ENCODE peak calls at places on chromosomes 16 and 17, in six cellular contexts. One of them, this sample, is unnamed.
A peak's percentile ranks its signal among the peaks of the same experiment; 100 is the strongest.

GRCh38 chr17:58315750-58316149 is 12.8 kb downstream of the TSPOAP1 start:
- DNase-seq in H54: no peak
- DNase-seq in CD8-positive, alpha-beta memory T cell: no peak
- DNase-seq in suprapubic skin: no peak
- DNase-seq in NCI-H1417: no peak
- DNase-seq in ovary: no peak
- DNase-seq in this sample: no peak

GRCh38 chr17:17051791-17052461 is 9.7 kb downstream of the MPRIP start:
- DNase-seq in H54: no peak
- DNase-seq in suprapubic skin: no peak
- DNase-seq in ovary: peak; percentile 51
- DNase-seq in NCI-H1417: peak; percentile 36
- DNase-seq in CD8-positive, alpha-beta memory T cell: no peak
- DNase-seq in this sample: peak; percentile 55

GRCh38 chr17:82380860-82381702 is 9.5 kb downstream of the UTS2R start:
- DNase-seq in suprapubic skin: no peak
- DNase-seq in H54: no peak
- DNase-seq in CD8-positive, alpha-beta memory T cell: no peak
- DNase-seq in ovary: no peak
- DNase-seq in NCI-H1417: no peak
- DNase-seq in this sample: peak; percentile 4

GRCh38 chr17:36674278-36674650 is 72.9 kb downstream of the MRM1 start:
- DNase-seq in suprapubic skin: no peak
- DNase-seq in CD8-positive, alpha-beta memory T cell: no peak
- DNase-seq in H54: no peak
- DNase-seq in ovary: no peak
- DNase-seq in NCI-H1417: no peak
- DNase-seq in this sample: no peak

GRCh38 chr17:57343717-57344116 is 87.4 kb downstream of the MSI2 start:
- DNase-seq in ovary: no peak
- DNase-seq in CD8-positive, alpha-beta memory T cell: no peak
- DNase-seq in H54: no peak
- DNase-seq in NCI-H1417: no peak
- DNase-seq in suprapubic skin: no peak
- DNase-seq in this sample: no peak

GRCh38 chr17:44769647-44770084 is 10.9 kb downstream of the ADAM11 start:
- DNase-seq in ovary: no peak
- DNase-seq in suprapubic skin: no peak
- DNase-seq in NCI-H1417: no peak
- DNase-seq in H54: no peak
- DNase-seq in CD8-positive, alpha-beta memory T cell: no peak
- DNase-seq in this sample: no peak

GRCh38 chr17:76560036-76560876 is 20.4 kb downstream of the PRCD start:
- DNase-seq in suprapubic skin: no peak
- DNase-seq in ovary: no peak
- DNase-seq in H54: no peak
- DNase-seq in CD8-positive, alpha-beta memory T cell: no peak
- DNase-seq in NCI-H1417: no peak
- DNase-seq in this sample: peak; percentile 29

GRCh38 chr16:55370762-55371482 is 46.9 kb downstream of the IRX6 start:
- DNase-seq in CD8-positive, alpha-beta memory T cell: no peak
- DNase-seq in H54: peak; percentile 23
- DNase-seq in ovary: peak; percentile 63
- DNase-seq in NCI-H1417: peak; percentile 65
- DNase-seq in suprapubic skin: peak; percentile 79
- DNase-seq in this sample: no peak

GRCh38 chr16:28292731-28293588 is 635 bp downstream of the SBK1 start:
- DNase-seq in NCI-H1417: peak; percentile 84
- DNase-seq in ovary: peak; percentile 40
- DNase-seq in H54: no peak
- DNase-seq in suprapubic skin: no peak
- DNase-seq in CD8-positive, alpha-beta memory T cell: no peak
- DNase-seq in this sample: no peak

GRCh38 chr17:10744509-10745000 is 14.7 kb upstream of the TMEM220 start:
- DNase-seq in NCI-H1417: no peak
- DNase-seq in H54: no peak
- DNase-seq in suprapubic skin: no peak
- DNase-seq in ovary: no peak
- DNase-seq in CD8-positive, alpha-beta memory T cell: no peak
- DNase-seq in this sample: no peak

GRCh38 chr17:8701221-8701620 is 43.4 kb downstream of the CCDC42 start:
- DNase-seq in CD8-positive, alpha-beta memory T cell: no peak
- DNase-seq in ovary: no peak
- DNase-seq in H54: no peak
- DNase-seq in suprapubic skin: no peak
- DNase-seq in NCI-H1417: no peak
- DNase-seq in this sample: no peak

GRCh38 chr17:73091770-73092517 is 544 bp downstream of the SLC39A11 start:
- DNase-seq in NCI-H1417: peak; percentile 66
- DNase-seq in CD8-positive, alpha-beta memory T cell: no peak
- DNase-seq in suprapubic skin: no peak
- DNase-seq in ovary: peak; percentile 40
- DNase-seq in H54: peak; percentile 81
- DNase-seq in this sample: peak; percentile 38

GRCh38 chr17:20908373-20909273 is 134.2 kb downstream of the USP22 start:
- DNase-seq in suprapubic skin: peak; percentile 89
- DNase-seq in ovary: peak; percentile 87
- DNase-seq in NCI-H1417: peak; percentile 90
- DNase-seq in H54: peak; percentile 85
- DNase-seq in CD8-positive, alpha-beta memory T cell: peak; percentile 49
- DNase-seq in this sample: peak; percentile 83

GRCh38 chr16:2739555-2740435 is 12.6 kb upstream of the SRRM2 start:
- DNase-seq in ovary: no peak
- DNase-seq in NCI-H1417: no peak
- DNase-seq in H54: no peak
- DNase-seq in suprapubic skin: no peak
- DNase-seq in CD8-positive, alpha-beta memory T cell: no peak
- DNase-seq in this sample: no peak

GRCh38 chr16:87679593-87680271 is 77.4 kb downstream of the JPH3 start:
- DNase-seq in CD8-positive, alpha-beta memory T cell: no peak
- DNase-seq in NCI-H1417: no peak
- DNase-seq in ovary: no peak
- DNase-seq in suprapubic skin: no peak
- DNase-seq in H54: no peak
- DNase-seq in this sample: no peak

GRCh38 chr17:61391595-61392291 is 7.9 kb upstream of the TBX2 start:
- DNase-seq in H54: no peak
- DNase-seq in suprapubic skin: no peak
- DNase-seq in CD8-positive, alpha-beta memory T cell: no peak
- DNase-seq in NCI-H1417: no peak
- DNase-seq in ovary: no peak
- DNase-seq in this sample: no peak

GRCh38 chr16:25108054-25108453 is 3.5 kb upstream of the LCMT1 start:
- DNase-seq in suprapubic skin: no peak
- DNase-seq in NCI-H1417: no peak
- DNase-seq in H54: no peak
- DNase-seq in CD8-positive, alpha-beta memory T cell: no peak
- DNase-seq in ovary: no peak
- DNase-seq in this sample: no peak

GRCh38 chr17:39738568-39738901 is 797 bp downstream of the GRB7 start:
- DNase-seq in ovary: no peak
- DNase-seq in suprapubic skin: no peak
- DNase-seq in CD8-positive, alpha-beta memory T cell: peak; percentile 31
- DNase-seq in NCI-H1417: peak; percentile 79
- DNase-seq in H54: no peak
- DNase-seq in this sample: no peak

GRCh38 chr17:78479369-78479768 is 97.8 kb downstream of the DNAH17 start:
- DNase-seq in NCI-H1417: no peak
- DNase-seq in suprapubic skin: no peak
- DNase-seq in ovary: no peak
- DNase-seq in CD8-positive, alpha-beta memory T cell: no peak
- DNase-seq in H54: no peak
- DNase-seq in this sample: no peak

GRCh38 chr17:64938290-64938689 is 19.0 kb upstream of the LRRC37A3 start:
- DNase-seq in CD8-positive, alpha-beta memory T cell: no peak
- DNase-seq in ovary: no peak
- DNase-seq in NCI-H1417: no peak
- DNase-seq in suprapubic skin: no peak
- DNase-seq in H54: no peak
- DNase-seq in this sample: no peak

GRCh38 chr17:72134560-72135399 is 14.0 kb downstream of the SOX9 start:
- DNase-seq in NCI-H1417: no peak
- DNase-seq in suprapubic skin: no peak
- DNase-seq in ovary: no peak
- DNase-seq in CD8-positive, alpha-beta memory T cell: no peak
- DNase-seq in H54: no peak
- DNase-seq in this sample: no peak

GRCh38 chr17:64202683-64203430 is 60.2 kb downstream of the TEX2 start:
- DNase-seq in suprapubic skin: no peak
- DNase-seq in ovary: no peak
- DNase-seq in CD8-positive, alpha-beta memory T cell: no peak
- DNase-seq in H54: peak; percentile 92
- DNase-seq in NCI-H1417: no peak
- DNase-seq in this sample: peak; percentile 72

GRCh38 chr17:44115585-44116415 is 7.6 kb downstream of the HDAC5 start:
- DNase-seq in H54: no peak
- DNase-seq in ovary: peak; percentile 66
- DNase-seq in NCI-H1417: peak; percentile 17
- DNase-seq in CD8-positive, alpha-beta memory T cell: no peak
- DNase-seq in suprapubic skin: no peak
- DNase-seq in this sample: peak; percentile 71

GRCh38 chr17:83187782-83188311 is 108.4 kb downstream of the METRNL start:
- DNase-seq in ovary: no peak
- DNase-seq in NCI-H1417: no peak
- DNase-seq in CD8-positive, alpha-beta memory T cell: no peak
- DNase-seq in H54: no peak
- DNase-seq in suprapubic skin: no peak
- DNase-seq in this sample: no peak

GRCh38 chr16:69123894-69124293 is 8.5 kb downstream of the CHTF8 start:
- DNase-seq in CD8-positive, alpha-beta memory T cell: peak; percentile 55
- DNase-seq in H54: peak; percentile 47
- DNase-seq in NCI-H1417: peak; percentile 33
- DNase-seq in ovary: peak; percentile 48
- DNase-seq in suprapubic skin: no peak
- DNase-seq in this sample: peak; percentile 82

GRCh38 chr17:17783825-17784598 is 52.8 kb downstream of the SREBF1 start:
- DNase-seq in H54: no peak
- DNase-seq in suprapubic skin: no peak
- DNase-seq in NCI-H1417: peak; percentile 77
- DNase-seq in CD8-positive, alpha-beta memory T cell: no peak
- DNase-seq in ovary: peak; percentile 73
- DNase-seq in this sample: peak; percentile 68

GRCh38 chr16:82563401-82563800 is 63.4 kb upstream of the CDH13 start:
- DNase-seq in ovary: no peak
- DNase-seq in NCI-H1417: no peak
- DNase-seq in CD8-positive, alpha-beta memory T cell: no peak
- DNase-seq in suprapubic skin: no peak
- DNase-seq in H54: no peak
- DNase-seq in this sample: no peak

GRCh38 chr16:67779256-67780014 is 26.9 kb downstream of the RANBP10 start:
- DNase-seq in ovary: no peak
- DNase-seq in suprapubic skin: no peak
- DNase-seq in H54: no peak
- DNase-seq in CD8-positive, alpha-beta memory T cell: no peak
- DNase-seq in NCI-H1417: no peak
- DNase-seq in this sample: no peak

GRCh38 chr16:84800579-84800978 is 19.2 kb upstream of the CRISPLD2 start:
- DNase-seq in CD8-positive, alpha-beta memory T cell: no peak
- DNase-seq in NCI-H1417: no peak
- DNase-seq in ovary: no peak
- DNase-seq in suprapubic skin: no peak
- DNase-seq in H54: no peak
- DNase-seq in this sample: no peak

GRCh38 chr17:72287586-72287985 is 166.8 kb downstream of the SOX9 start:
- DNase-seq in suprapubic skin: no peak
- DNase-seq in CD8-positive, alpha-beta memory T cell: no peak
- DNase-seq in H54: no peak
- DNase-seq in ovary: no peak
- DNase-seq in NCI-H1417: no peak
- DNase-seq in this sample: no peak

GRCh38 chr17:39952665-39953470 is 9.9 kb upstream of the GSDMA start:
- DNase-seq in NCI-H1417: peak; percentile 92
- DNase-seq in suprapubic skin: peak; percentile 100
- DNase-seq in CD8-positive, alpha-beta memory T cell: peak; percentile 99
- DNase-seq in ovary: peak; percentile 96
- DNase-seq in H54: peak; percentile 95
- DNase-seq in this sample: peak; percentile 94

GRCh38 chr16:31810863-31811262 is 62.7 kb upstream of the ZNF267 start:
- DNase-seq in CD8-positive, alpha-beta memory T cell: no peak
- DNase-seq in ovary: no peak
- DNase-seq in suprapubic skin: no peak
- DNase-seq in H54: no peak
- DNase-seq in NCI-H1417: no peak
- DNase-seq in this sample: no peak

GRCh38 chr17:7307686-7308624 is 527 bp downstream of the EIF5A start:
- DNase-seq in NCI-H1417: peak; percentile 60
- DNase-seq in suprapubic skin: peak; percentile 88
- DNase-seq in H54: no peak
- DNase-seq in ovary: peak; percentile 80
- DNase-seq in CD8-positive, alpha-beta memory T cell: peak; percentile 51
- DNase-seq in this sample: peak; percentile 29

GRCh38 chr17:50201226-50201854 is at the start of gene COL1A1:
- DNase-seq in ovary: peak; percentile 93
- DNase-seq in suprapubic skin: peak; percentile 91
- DNase-seq in NCI-H1417: no peak
- DNase-seq in H54: no peak
- DNase-seq in CD8-positive, alpha-beta memory T cell: no peak
- DNase-seq in this sample: peak; percentile 88

This sample was measured in mesenchymal stem cell.